ENCODE peak calls at places on chromosome X, in six cellular contexts. U is NCI-H1092; I is Daoy; H is activated CD4-positive, alpha-beta T cell treated with anti-CD3 and anti-CD28 coated beads, Interleukin-2, amount 50 U/mL, for 1 hour; C is GM18507; Q is stimulated activated CD8-positive, alpha-beta memory T cell treated with anti-CD3 and anti-CD28 coated beads, Interleukin-7, amount 100 ng/mL, for 1 hour. D is an unnamed sample.

GRCh38 chrX:147522986-147523385 is 388.7 kb upstream of the FMR1 start:
- DNase-seq in I (no peak), Q (no peak), H (no peak), U (no peak), C (no peak), D (no peak)

GRCh38 chrX:154721155-154721554 is 29.7 kb downstream of the GAB3 start:
- DNase-seq in C (no peak), Q (no peak), I (no peak), U (no peak), H (no peak), D (no peak)

GRCh38 chrX:39613508-39613921 is 484.2 kb downstream of the BCOR start:
- DNase-seq in H (peak; percentile 9), C (no peak), Q (no peak), I (peak; percentile 37), U (peak; percentile 95), D (no peak)

GRCh38 chrX:141175786-141176185 is 1.1 kb downstream of the LDOC1 start:
- DNase-seq in U (no peak), Q (no peak), I (no peak), C (no peak), H (no peak), D (no peak)

GRCh38 chrX:46255066-46255465 is 290.2 kb downstream of the ZNF674 start:
- DNase-seq in I (no peak), C (no peak), Q (no peak), U (no peak), H (no peak), D (no peak)

GRCh38 chrX:131975851-131976250 is 47.3 kb upstream of the STK26 start:
- DNase-seq in Q (no peak), U (no peak), C (no peak), I (no peak), H (no peak), D (no peak)

GRCh38 chrX:136065044-136065671 is 79.9 kb downstream of the SLC9A6 start:
- DNase-seq in Q (no peak), I (peak; percentile 64), H (peak; percentile 14), C (no peak), U (no peak), D (peak; percentile 13)

GRCh38 chrX:139194571-139195280 is 335.8 kb upstream of the F9 start:
- DNase-seq in Q (no peak), C (no peak), H (no peak), I (peak; percentile 36), U (no peak), D (no peak)

GRCh38 chrX:13151806-13152510 is 107.5 kb upstream of the FAM9C start:
- DNase-seq in H (peak; percentile 13), I (peak; percentile 2), Q (no peak), C (no peak), U (no peak), D (peak; percentile 32)

GRCh38 chrX:104391905-104392304 is 137.2 kb upstream of the ESX1 start:
- DNase-seq in U (no peak), C (no peak), Q (no peak), H (no peak), I (no peak), D (no peak)

GRCh38 chrX:100719139-100719538 is 12.8 kb downstream of the SYTL4 start:
- DNase-seq in H (no peak), I (no peak), U (no peak), Q (no peak), C (no peak), D (no peak)

GRCh38 chrX:18455384-18455783 is 30.0 kb downstream of the CDKL5 start:
- DNase-seq in U (no peak), C (no peak), Q (no peak), I (no peak), H (no peak), D (no peak)

GRCh38 chrX:115030635-115031034 is 13.2 kb upstream of the IL13RA2 start:
- DNase-seq in H (no peak), U (no peak), I (peak; percentile 2), C (no peak), Q (no peak), D (no peak)

GRCh38 chrX:10634681-10635161 is 14.3 kb upstream of the MID1 start:
- DNase-seq in I (peak; percentile 93), C (no peak), H (no peak), U (no peak), Q (no peak), D (no peak)

GRCh38 chrX:46573331-46573895 is at the start of gene CHST7:
- DNase-seq in I (peak; percentile 69), C (no peak), U (peak; percentile 53), H (peak; percentile 52), Q (no peak), D (peak; percentile 60)

GRCh38 chrX:95956780-95957179 is 727.9 kb upstream of the DIAPH2 start:
- DNase-seq in Q (no peak), H (no peak), I (no peak), U (no peak), C (no peak), D (no peak)

GRCh38 chrX:111955916-111956315 is 79.9 kb downstream of the TRPC5OS start:
- DNase-seq in I (no peak), U (peak; percentile 71), Q (no peak), C (no peak), H (no peak), D (no peak)

GRCh38 chrX:150690126-150690525 is 3.1 kb upstream of the MTMR1 start:
- DNase-seq in Q (no peak), C (no peak), H (no peak), U (no peak), I (peak; percentile 83), D (no peak)

GRCh38 chrX:152817082-152817744 is 13.3 kb downstream of the CETN2 start:
- DNase-seq in Q (no peak), C (no peak), U (peak; percentile 4), H (no peak), I (peak; percentile 46), D (no peak)

GRCh38 chrX:3501833-3502535 is 155.5 kb upstream of the MXRA5 start:
- DNase-seq in C (no peak), I (peak; percentile 23), U (no peak), H (no peak), Q (no peak), D (no peak)